ENCODE peak calls at places on chromosomes 4 and X, in five cellular contexts. R is SK-N-SH, J is A549, H is PC-3, T is GM23248. I is an unnamed sample.

GRCh38 chrX:102712216-102712966 is at the start of gene GPRASP2:
- DNase-seq in J (no peak), T (peak), R (peak), H (peak), I (peak)

GRCh38 chrX:14942341-14942740 is 69.1 kb downstream of the MOSPD2 start:
- DNase-seq in J (no peak), H (no peak), T (no peak), R (no peak), I (no peak)

GRCh38 chrX:119488749-119489148 is 20.5 kb downstream of the SLC25A5 start:
- DNase-seq in R (peak), H (peak), T (peak), J (no peak), I (peak)

GRCh38 chr4:40722576-40723161 is 27.1 kb upstream of the NSUN7 start:
- DNase-seq in J (no peak), T (no peak), H (no peak), R (no peak), I (no peak)

GRCh38 chr4:144734522-144734921 is 88.6 kb downstream of the HHIP start:
- DNase-seq in T (peak), R (no peak), J (no peak), H (peak), I (no peak)

GRCh38 chrX:1492421-1493012 is 39.8 kb upstream of the ASMTL start:
- DNase-seq in T (no peak), J (no peak), H (no peak), R (no peak), I (no peak)

GRCh38 chrX:107008034-107008433 is 8.0 kb upstream of the MORC4 start:
- DNase-seq in R (no peak), J (no peak), T (no peak), H (no peak), I (no peak)

GRCh38 chr4:150600821-150601445 is 19.0 kb downstream of the MAB21L2 start:
- DNase-seq in J (no peak), H (no peak), T (no peak), R (no peak), I (no peak)

GRCh38 chrX:129058405-129058804 is 464.9 kb downstream of the SMARCA1 start:
- DNase-seq in R (no peak), H (no peak), J (no peak), T (no peak), I (no peak)

GRCh38 chr4:102344520-102344954 is 745 bp downstream of the SLC39A8 start:
- DNase-seq in H (peak), R (peak), T (peak), J (peak), I (peak)

GRCh38 chr4:52588771-52589591 is 70.1 kb downstream of the USP46 start:
- DNase-seq in T (peak), H (no peak), J (no peak), R (no peak), I (no peak)

GRCh38 chrX:123884809-123885408 is 25.1 kb downstream of the XIAP start:
- DNase-seq in H (peak), J (peak), R (peak), T (peak), I (peak)

GRCh38 chr4:5988086-5988845 is 30.0 kb downstream of the C4orf50 start:
- DNase-seq in H (no peak), J (no peak), T (no peak), R (no peak), I (no peak)

DNA sequence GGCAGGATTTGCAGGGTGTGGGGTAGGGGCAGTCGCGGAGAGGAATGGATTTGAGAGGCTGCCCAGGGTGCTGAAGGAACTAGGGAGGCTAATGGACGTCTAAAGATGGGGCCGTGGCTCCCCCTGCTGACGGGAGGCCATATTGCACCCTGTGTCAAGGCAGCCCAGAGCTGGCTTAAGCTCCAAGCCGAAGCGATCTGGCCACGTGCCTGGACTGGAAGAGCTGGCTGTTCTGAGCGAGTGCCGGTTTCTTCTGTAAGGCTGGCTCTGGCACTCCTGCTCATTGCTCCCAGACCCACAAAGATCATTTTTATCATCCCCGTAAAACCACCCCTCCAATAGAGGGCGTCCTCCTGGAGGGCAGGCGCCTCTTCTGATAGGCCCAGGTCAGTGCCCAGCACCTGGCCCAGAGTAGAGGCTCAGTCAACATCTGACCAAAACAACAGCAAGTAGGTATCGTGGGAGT is 5.6 kb downstream of the PNCK start:
- DNase-seq in T (peak), H (peak), J (peak), R (peak), I (peak)
- H3K27ac ChIP-seq in T (no peak), H (no peak), J (peak), R (no peak), I (no peak)

GRCh38 chr4:80489798-80490197 is 154.3 kb downstream of the CFAP299 start:
- DNase-seq in J (no peak), H (no peak), T (no peak), R (no peak), I (no peak)

GRCh38 chr4:80498725-80499124 is 163.2 kb downstream of the CFAP299 start:
- DNase-seq in R (no peak), H (no peak), T (no peak), J (no peak), I (no peak)

GRCh38 chr4:80495847-80496246 is 160.3 kb downstream of the CFAP299 start:
- DNase-seq in J (no peak), T (no peak), H (no peak), R (no peak), I (no peak)

DNA sequence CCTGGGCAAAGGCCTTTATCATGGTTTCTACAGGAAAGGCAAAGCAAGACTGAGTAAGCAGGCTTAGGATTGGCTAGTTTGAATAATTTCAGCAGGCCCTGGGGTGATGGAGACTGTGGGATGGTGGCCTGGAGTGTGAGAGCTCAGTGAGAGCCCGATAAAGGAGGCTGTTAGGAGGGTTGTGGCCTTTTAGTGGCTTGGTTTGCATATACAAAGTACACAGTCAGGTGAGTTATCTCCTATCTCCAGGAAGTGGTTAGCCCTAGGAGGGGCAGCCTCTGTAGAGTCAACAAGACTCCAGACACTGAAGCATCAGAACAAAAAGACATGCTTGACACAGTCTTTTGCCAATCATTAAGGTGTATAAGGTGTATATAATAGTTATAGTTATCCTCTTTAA is 157.2 kb downstream of the CFAP299 start:
- DNase-seq in R (no peak), T (no peak), J (no peak), H (peak), I (no peak)
- H3K4me2 ChIP-seq in R (no peak), T (no peak), J (no peak), H (no peak), I (no peak)

GRCh38 chr4:186845137-186845842 is 121.6 kb upstream of the FAT1 start:
- DNase-seq in R (no peak), T (peak), J (no peak), H (peak), I (peak)
- H3K27ac ChIP-seq in R (peak), T (peak), J (peak), H (no peak), I (peak)

GRCh38 chr4:54547299-54548097 is 110.3 kb upstream of the KIT start:
- DNase-seq in J (no peak), T (no peak), H (no peak), R (no peak), I (no peak)
- H3K4me2 ChIP-seq in J (no peak), T (no peak), H (no peak), R (no peak), I (no peak)

GRCh38 chr4:15848191-15848842 is 70.2 kb downstream of the CD38 start:
- DNase-seq in H (peak), J (no peak), R (no peak), T (no peak), I (no peak)
- H3K27ac ChIP-seq in H (no peak), J (no peak), R (no peak), T (no peak), I (no peak)